ENCODE peak calls at places on chromosomes 5 and 9, in five cellular contexts. V is stimulated activated naive B cell treated with anti-CD40 and anti-IgM and Interleukin-4, amounts not matched to agents 10 μg/mL and 1 μg/mL and 100 μg/mL, for 72 hours; I is EL; C is brain microvascular endothelial cell; R is kidney glomerular epithelial cell. Y is an unnamed sample.

GRCh38 chr9:119365291-119366027 is 3.8 kb downstream of the BRINP1 start:
- DNase-seq in V (no peak), I (peak), C (peak), R (peak), Y (peak)

GRCh38 chr5:72633041-72633445 is 125.8 kb upstream of the ZNF366 start:
- DNase-seq in V (no peak), I (no peak), C (no peak), R (no peak), Y (peak)

GRCh38 chr5:80736730-80737129 is 81.9 kb upstream of the DHFR start:
- DNase-seq in V (no peak), I (peak), C (no peak), R (no peak), Y (peak)

GRCh38 chr5:179264641-179265528 is 80.4 kb downstream of the ADAMTS2 start:
- DNase-seq in V (no peak), I (no peak), C (no peak), R (no peak), Y (no peak)

GRCh38 chr9:114718801-114719221 is 36.8 kb upstream of the TEX48 start:
- DNase-seq in V (peak), I (no peak), C (no peak), R (no peak), Y (no peak)

GRCh38 chr9:14508884-14509283 is 184.3 kb downstream of the ZDHHC21 start:
- DNase-seq in V (no peak), I (no peak), C (no peak), R (no peak), Y (no peak)

GRCh38 chr9:94014066-94014654 is 59.0 kb upstream of the BARX1 start:
- DNase-seq in V (no peak), I (peak), C (peak), R (peak), Y (peak)

GRCh38 chr9:4371108-4371507 is 71.2 kb upstream of the GLIS3 start:
- DNase-seq in V (no peak), I (peak), C (peak), R (peak), Y (peak)

GRCh38 chr9:32431940-32432555 is 47.6 kb downstream of the ACO1 start:
- DNase-seq in V (peak), I (peak), C (peak), R (no peak), Y (peak)

GRCh38 chr5:109309326-109310063 is 100.3 kb downstream of the PJA2 start:
- DNase-seq in V (no peak), I (no peak), C (no peak), R (no peak), Y (no peak)

GRCh38 chr5:155947394-155948062 is 379.4 kb upstream of the SGCD start:
- DNase-seq in V (no peak), I (no peak), C (no peak), R (no peak), Y (no peak)

GRCh38 chr9:23088932-23089364 is 642.3 kb downstream of the DMRTA1 start:
- DNase-seq in V (no peak), I (peak), C (no peak), R (no peak), Y (no peak)

GRCh38 chr5:71982717-71983395 is 124.4 kb upstream of the MAP1B start:
- DNase-seq in V (no peak), I (no peak), C (no peak), R (no peak), Y (no peak)

GRCh38 chr9:97109194-97109811 is 70.4 kb upstream of the CTSV start:
- DNase-seq in V (no peak), I (peak), C (peak), R (peak), Y (peak)

GRCh38 chr5:135127604-135128240 is 93.7 kb upstream of the PITX1 start:
- DNase-seq in V (no peak), I (peak), C (peak), R (no peak), Y (peak)

GRCh38 chr9:114989600-114990410 is 59.4 kb upstream of the TNFSF8 start:
- DNase-seq in V (peak), I (no peak), C (no peak), R (no peak), Y (no peak)

GRCh38 chr5:134245692-134246091 is 19.8 kb upstream of the PPP2CA start:
- DNase-seq in V (no peak), I (no peak), C (no peak), R (no peak), Y (no peak)